ENCODE peak calls at places on chromosomes 2 and 18, in six cellular contexts. S is uterus, U is NCI-H345, A is tibial nerve, W is HCT116, T is HT1080. V is an unnamed sample.

GRCh38 chr2:240252191-240252871 is 111.9 kb upstream of the OTOS start:
- DNase-seq in S (peak), U (no peak), A (no peak), W (no peak), T (no peak), V (no peak)

GRCh38 chr2:63434597-63434996 is 153.7 kb downstream of the WDPCP start:
- DNase-seq in S (no peak), U (no peak), A (no peak), W (no peak), T (no peak), V (no peak)

GRCh38 chr2:13480057-13480456 is 763.3 kb downstream of the TRIB2 start:
- DNase-seq in S (no peak), U (no peak), A (no peak), W (no peak), T (no peak), V (no peak)

GRCh38 chr2:16066261-16067036 is 126.1 kb downstream of the MYCN start:
- DNase-seq in S (no peak), U (no peak), A (no peak), W (no peak), T (no peak), V (no peak)

GRCh38 chr2:221758076-221758475 is 186.0 kb upstream of the EPHA4 start:
- DNase-seq in S (no peak), U (no peak), A (no peak), W (no peak), T (peak), V (no peak)

GRCh38 chr18:62763101-62763521 is 47.8 kb downstream of the PHLPP1 start:
- DNase-seq in S (no peak), U (no peak), A (no peak), W (no peak), T (no peak), V (no peak)

GRCh38 chr2:206983156-206983875 is 44.0 kb downstream of the CPO start:
- DNase-seq in S (no peak), U (no peak), A (no peak), W (no peak), T (no peak), V (no peak)

GRCh38 chr18:46754661-46755292 is 2.1 kb downstream of the ST8SIA5 start:
- DNase-seq in S (no peak), U (no peak), A (no peak), W (no peak), T (no peak), V (no peak)

GRCh38 chr18:49161627-49162026 is 210.9 kb upstream of the SMAD7 start:
- DNase-seq in S (no peak), U (no peak), A (no peak), W (no peak), T (peak), V (no peak)

GRCh38 chr2:161358838-161359237 is 50.6 kb downstream of the PSMD14 start:
- DNase-seq in S (no peak), U (no peak), A (no peak), W (no peak), T (no peak), V (no peak)

GRCh38 chr2:188414869-188415753 is 123.4 kb downstream of the GULP1 start:
- DNase-seq in S (no peak), U (no peak), A (no peak), W (no peak), T (no peak), V (no peak)

GRCh38 chr2:47554311-47554905 is 151.5 kb downstream of the MSH2 start:
- DNase-seq in S (no peak), U (no peak), A (no peak), W (no peak), T (peak), V (no peak)

GRCh38 chr2:227415538-227416424 is 28.0 kb upstream of the SCYGR1 start:
- DNase-seq in S (no peak), U (no peak), A (peak), W (no peak), T (peak), V (no peak)

GRCh38 chr2:145068509-145068908 is 548.6 kb upstream of the ZEB2 start:
- DNase-seq in S (no peak), U (no peak), A (no peak), W (no peak), T (no peak), V (no peak)

GRCh38 chr2:173355866-173356508 is 1.3 kb downstream of the CDCA7 start:
- DNase-seq in S (no peak), U (no peak), A (no peak), W (no peak), T (no peak), V (no peak)

GRCh38 chr2:41806286-41806685 is 241.5 kb upstream of the PKDCC start:
- DNase-seq in S (no peak), U (no peak), A (no peak), W (no peak), T (no peak), V (no peak)

GRCh38 chr18:79496237-79496977 is 100.7 kb downstream of the NFATC1 start:
- DNase-seq in S (peak), U (no peak), A (no peak), W (no peak), T (no peak), V (peak)

GRCh38 chr2:161033059-161033660 is 127.1 kb upstream of the TANK start:
- DNase-seq in S (no peak), U (no peak), A (no peak), W (no peak), T (no peak), V (no peak)

GRCh38 chr18:63253428-63254372 is 65.9 kb downstream of the BCL2 start:
- DNase-seq in S (no peak), U (no peak), A (no peak), W (no peak), T (peak), V (no peak)

GRCh38 chr2:28108143-28108542 is 217.6 kb downstream of the BABAM2 start:
- DNase-seq in S (no peak), U (no peak), A (no peak), W (no peak), T (no peak), V (no peak)

GRCh38 chr18:32040936-32041335 is 22.3 kb downstream of the RNF125 start:
- DNase-seq in S (no peak), U (no peak), A (no peak), W (no peak), T (no peak), V (no peak)

GRCh38 chr2:230757476-230757875 is 44.8 kb downstream of the CAB39 start:
- DNase-seq in S (no peak), U (no peak), A (no peak), W (no peak), T (no peak), V (no peak)

GRCh38 chr18:48815182-48815520 is 135.6 kb downstream of the SMAD7 start:
- DNase-seq in S (no peak), U (no peak), A (no peak), W (no peak), T (no peak), V (no peak)

GRCh38 chr2:151481744-151482143 is 72.0 kb downstream of the RIF1 start:
- DNase-seq in S (no peak), U (no peak), A (no peak), W (no peak), T (no peak), V (no peak)

GRCh38 chr2:64837925-64838641 is 151.1 kb upstream of the SLC1A4 start:
- DNase-seq in S (peak), U (no peak), A (no peak), W (peak), T (peak), V (no peak)

GRCh38 chr2:12797815-12798214 is 81.1 kb downstream of the TRIB2 start:
- DNase-seq in S (no peak), U (no peak), A (no peak), W (no peak), T (peak), V (no peak)

GRCh38 chr2:240630771-240631560 is 5.7 kb downstream of the GPR35 start:
- DNase-seq in S (no peak), U (no peak), A (no peak), W (no peak), T (no peak), V (no peak)

V was measured in omental fat pad.